ENCODE peak calls at places on chromosomes 13 and 19, in four cellular contexts. One of them, this sample, is unnamed.

GRCh38 chr19:14576363-14576762 is 4.5 kb upstream of the NDUFB7 start:
- DNase-seq in IMR-90: no peak
- DNase-seq in A549: no peak
- DNase-seq in K562: no peak
- DNase-seq in this sample: no peak

GRCh38 chr13:45792827-45793303 is 58.7 kb downstream of the SIAH3 start:
- DNase-seq in IMR-90: no peak
- DNase-seq in A549: no peak
- DNase-seq in K562: no peak
- DNase-seq in this sample: no peak

GRCh38 chr13:80408270-80408669 is 67.3 kb upstream of the SPRY2 start:
- DNase-seq in IMR-90: no peak
- DNase-seq in A549: no peak
- DNase-seq in K562: no peak
- DNase-seq in this sample: no peak

GRCh38 chr13:104648291-104648690 is 1582.1 kb upstream of the SLC10A2 start:
- DNase-seq in IMR-90: no peak
- DNase-seq in A549: no peak
- DNase-seq in K562: no peak
- DNase-seq in this sample: no peak

GRCh38 chr19:48510421-48511268 is 990 bp downstream of the LMTK3 start:
- DNase-seq in IMR-90: peak; percentile 39
- DNase-seq in A549: no peak
- DNase-seq in K562: peak; percentile 67
- DNase-seq in this sample: no peak

GRCh38 chr13:111115841-111116500 is 861 bp downstream of the ARHGEF7 start:
- DNase-seq in IMR-90: peak; percentile 87
- DNase-seq in A549: no peak
- DNase-seq in K562: no peak
- DNase-seq in this sample: peak; percentile 12

GRCh38 chr19:33734913-33735312 is 61.8 kb upstream of the KCTD15 start:
- DNase-seq in IMR-90: no peak
- DNase-seq in A549: no peak
- DNase-seq in K562: no peak
- DNase-seq in this sample: no peak

GRCh38 chr13:90968510-90968909 is 379.0 kb upstream of the MIR17HG start:
- DNase-seq in IMR-90: no peak
- DNase-seq in A549: peak; percentile 33
- DNase-seq in K562: no peak
- DNase-seq in this sample: peak; percentile 2

GRCh38 chr19:54481326-54481930 is 8.3 kb upstream of the CDC42EP5 start:
- DNase-seq in IMR-90: peak; percentile 33
- DNase-seq in A549: no peak
- DNase-seq in K562: peak; percentile 51
- DNase-seq in this sample: peak; percentile 49

GRCh38 chr13:21137696-21138095 is 38.7 kb downstream of the SKA3 start:
- DNase-seq in IMR-90: peak; percentile 49
- DNase-seq in A549: no peak
- DNase-seq in K562: no peak
- DNase-seq in this sample: peak; percentile 20

GRCh38 chr13:40318366-40318765 is 348.1 kb downstream of the FOXO1 start:
- DNase-seq in IMR-90: no peak
- DNase-seq in A549: no peak
- DNase-seq in K562: no peak
- DNase-seq in this sample: no peak

GRCh38 chr19:54552913-54553310 is 20.7 kb upstream of the LILRA2 start:
- DNase-seq in IMR-90: no peak
- DNase-seq in A549: no peak
- DNase-seq in K562: no peak
- DNase-seq in this sample: no peak

GRCh38 chr19:36266375-36266961 is 51.6 kb downstream of the ZNF146 start:
- DNase-seq in IMR-90: no peak
- DNase-seq in A549: no peak
- DNase-seq in K562: peak; percentile 88
- DNase-seq in this sample: no peak

GRCh38 chr19:18469245-18470107 is 31.5 kb upstream of the ISYNA1 start:
- DNase-seq in IMR-90: peak; percentile 66
- DNase-seq in A549: peak; percentile 48
- DNase-seq in K562: peak; percentile 80
- DNase-seq in this sample: peak; percentile 85

GRCh38 chr19:49930483-49931011 is 1.2 kb upstream of the NUP62 start:
- DNase-seq in IMR-90: no peak
- DNase-seq in A549: no peak
- DNase-seq in K562: peak; percentile 80
- DNase-seq in this sample: no peak

GRCh38 chr19:35742121-35742724 is at the start of gene IGFLR1:
- DNase-seq in IMR-90: no peak
- DNase-seq in A549: no peak
- DNase-seq in K562: no peak
- DNase-seq in this sample: no peak

GRCh38 chr13:113097651-113098050 is 7.9 kb upstream of the F7 start:
- DNase-seq in IMR-90: no peak
- DNase-seq in A549: no peak
- DNase-seq in K562: no peak
- DNase-seq in this sample: no peak

GRCh38 chr13:112200200-112200599 is 133.3 kb downstream of the SOX1 start:
- DNase-seq in IMR-90: no peak
- DNase-seq in A549: no peak
- DNase-seq in K562: no peak
- DNase-seq in this sample: no peak

GRCh38 chr19:29562299-29563297 is 36.8 kb downstream of the VSTM2B start:
- DNase-seq in IMR-90: no peak
- DNase-seq in A549: no peak
- DNase-seq in K562: no peak
- DNase-seq in this sample: no peak

GRCh38 chr13:99556867-99557443 is 55.7 kb downstream of the TM9SF2 start:
- DNase-seq in IMR-90: no peak
- DNase-seq in A549: no peak
- DNase-seq in K562: no peak
- DNase-seq in this sample: no peak

GRCh38 chr19:56547535-56547934 is 8.8 kb downstream of the ZFP28 start:
- DNase-seq in IMR-90: no peak
- DNase-seq in A549: no peak
- DNase-seq in K562: peak; percentile 35
- DNase-seq in this sample: no peak

GRCh38 chr13:48478401-48478800 is 54.5 kb downstream of the RCBTB2 start:
- DNase-seq in IMR-90: peak; percentile 47
- DNase-seq in A549: no peak
- DNase-seq in K562: no peak
- DNase-seq in this sample: no peak

GRCh38 chr19:14003279-14004051 is 2.7 kb downstream of the RFX1 start:
- DNase-seq in IMR-90: no peak
- DNase-seq in A549: no peak
- DNase-seq in K562: no peak
- DNase-seq in this sample: no peak

GRCh38 chr13:50129923-50130685 is 114.9 kb downstream of the KCNRG start:
- DNase-seq in IMR-90: no peak
- DNase-seq in A549: peak; percentile 6
- DNase-seq in K562: no peak
- DNase-seq in this sample: no peak

GRCh38 chr13:51453308-51453958 is 597 bp upstream of the INTS6 start:
- DNase-seq in IMR-90: no peak
- DNase-seq in A549: peak; percentile 41
- DNase-seq in K562: peak; percentile 62
- DNase-seq in this sample: peak; percentile 90

GRCh38 chr19:53102186-53102585 is 1.0 kb downstream of the ZNF160 start:
- DNase-seq in IMR-90: no peak
- DNase-seq in A549: no peak
- DNase-seq in K562: peak; percentile 15
- DNase-seq in this sample: no peak

GRCh38 chr13:88068975-88069374 is 397.8 kb downstream of the SLITRK5 start:
- DNase-seq in IMR-90: no peak
- DNase-seq in A549: no peak
- DNase-seq in K562: no peak
- DNase-seq in this sample: peak; percentile 20

GRCh38 chr13:52868190-52868589 is 19.8 kb upstream of the PCDH8 start:
- DNase-seq in IMR-90: no peak
- DNase-seq in A549: no peak
- DNase-seq in K562: no peak
- DNase-seq in this sample: no peak

DNA sequence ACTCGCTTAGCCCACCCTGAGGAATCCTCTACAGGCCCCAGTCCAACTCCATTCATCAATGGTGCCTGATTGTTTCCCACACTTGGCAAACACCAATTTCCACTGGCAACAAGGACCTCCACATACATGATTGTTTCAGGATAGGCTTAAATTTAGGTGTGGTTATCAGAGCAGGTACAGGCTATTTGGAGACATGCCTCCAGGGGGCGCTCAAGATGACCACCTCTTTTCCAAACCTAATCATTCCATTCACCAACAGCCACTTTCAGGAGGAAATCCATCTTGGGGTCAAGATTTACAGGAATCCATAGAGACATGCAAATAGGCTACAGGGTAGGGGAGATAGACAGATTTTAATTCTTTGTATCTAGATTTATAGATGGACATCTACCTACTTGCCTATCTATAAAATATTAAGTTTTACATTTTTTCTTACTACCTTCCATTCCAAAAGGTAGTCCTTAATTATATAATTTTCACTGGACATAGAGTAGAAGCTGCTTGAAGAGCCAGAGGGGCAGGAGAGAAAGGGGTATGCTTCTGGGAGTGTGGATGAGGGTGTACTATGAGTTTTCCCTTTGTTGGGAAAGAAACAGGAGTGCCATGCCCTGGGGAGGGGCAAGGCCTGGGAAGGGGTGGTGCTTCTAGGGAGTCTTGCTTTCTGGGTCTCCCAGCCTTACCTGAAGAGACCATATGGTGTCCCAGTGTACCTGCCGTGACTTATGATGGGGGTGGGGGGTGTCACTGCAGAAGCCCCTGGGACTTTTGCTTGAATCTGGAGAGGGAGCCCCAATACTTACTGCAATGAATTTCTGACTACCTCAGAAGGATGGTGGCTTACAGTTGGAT is 14.1 kb upstream of the PCDH8 start:
- DNase-seq in IMR-90: no peak
- DNase-seq in A549: peak; percentile 23
- DNase-seq in K562: peak; percentile 59
- DNase-seq in this sample: peak; percentile 5
- TF ChIP-seq MAZ in IMR-90: no peak
- TF ChIP-seq MAZ in A549: no peak
- TF ChIP-seq MAZ in K562: no peak
- TF ChIP-seq MAZ in this sample: no peak

DNA sequence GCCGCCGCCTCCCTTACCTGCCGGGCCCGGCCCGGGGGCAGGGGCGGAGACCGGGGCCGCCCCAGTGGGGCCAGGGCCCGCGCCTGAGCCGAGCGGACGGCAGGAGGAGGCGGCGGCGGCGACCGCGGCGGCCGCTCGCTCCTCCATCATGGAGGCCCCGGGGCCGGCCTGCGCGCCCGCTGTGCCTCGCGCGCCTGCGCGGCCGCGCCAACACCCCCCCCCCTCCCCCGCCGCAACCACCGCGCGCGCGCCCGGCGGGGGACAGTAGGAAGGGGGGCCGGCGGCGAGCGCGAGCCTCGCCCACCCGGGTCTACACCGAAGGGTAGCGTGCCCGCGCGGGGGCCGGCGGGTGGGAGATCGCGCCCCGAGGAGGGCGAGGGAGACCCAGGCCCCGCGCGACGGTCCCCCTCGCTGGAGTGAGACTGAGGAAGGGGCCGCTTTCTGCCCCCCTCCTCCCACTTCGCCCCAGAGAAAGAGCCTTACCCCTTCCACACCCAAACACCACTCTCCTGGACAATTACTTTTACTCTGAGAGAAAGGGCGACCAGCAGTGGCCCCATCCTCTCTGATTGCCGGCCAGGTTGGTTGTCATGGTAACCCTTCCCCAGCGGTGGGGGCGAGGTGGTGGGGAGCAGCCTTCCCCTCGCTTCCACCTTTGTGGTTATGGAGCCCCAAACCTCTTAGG is at the start of gene STRN4:
- DNase-seq in IMR-90: no peak
- DNase-seq in A549: peak; percentile 94
- DNase-seq in K562: peak; percentile 93
- DNase-seq in this sample: no peak
- TF ChIP-seq MAZ in IMR-90: peak; percentile 69
- TF ChIP-seq MAZ in A549: peak; percentile 94
- TF ChIP-seq MAZ in K562: peak; percentile 66
- TF ChIP-seq MAZ in this sample: peak; percentile 52

GRCh38 chr13:106530209-106530906 is 5.1 kb downstream of the EFNB2 start:
- DNase-seq in IMR-90: no peak
- DNase-seq in A549: no peak
- DNase-seq in K562: no peak
- DNase-seq in this sample: no peak
- TF ChIP-seq MAZ in IMR-90: no peak
- TF ChIP-seq MAZ in A549: no peak
- TF ChIP-seq MAZ in K562: no peak
- TF ChIP-seq MAZ in this sample: no peak

DNA sequence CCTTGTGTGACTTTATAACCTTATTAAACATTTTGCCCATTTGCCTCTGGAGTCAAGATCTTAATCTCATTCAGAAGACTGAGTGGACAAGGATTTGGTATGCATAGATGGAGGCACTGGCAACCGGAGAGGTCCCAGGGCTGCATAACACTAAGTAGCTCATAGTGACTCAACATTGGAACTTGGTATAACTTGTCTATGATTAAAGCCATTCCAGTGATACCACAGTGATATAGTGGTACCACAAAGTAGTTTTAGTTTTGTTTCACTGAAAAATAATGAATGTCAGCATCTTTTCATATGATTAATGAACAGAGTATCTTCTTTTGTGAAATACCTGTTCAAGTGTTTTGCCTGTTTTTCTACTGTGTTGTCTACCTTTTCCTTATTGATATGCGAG is 26.4 kb downstream of the CDK8 start:
- DNase-seq in IMR-90: peak; percentile 70
- DNase-seq in A549: no peak
- DNase-seq in K562: no peak
- DNase-seq in this sample: no peak
- TF ChIP-seq MAZ in IMR-90: no peak
- TF ChIP-seq MAZ in A549: no peak
- TF ChIP-seq MAZ in K562: no peak
- TF ChIP-seq MAZ in this sample: no peak

GRCh38 chr19:1205114-1206062 is at the start of gene STK11:
- DNase-seq in IMR-90: peak; percentile 94
- DNase-seq in A549: peak; percentile 94
- DNase-seq in K562: peak; percentile 99
- DNase-seq in this sample: peak; percentile 91
- TF ChIP-seq MAZ in IMR-90: peak; percentile 50
- TF ChIP-seq MAZ in A549: no peak
- TF ChIP-seq MAZ in K562: peak; percentile 71
- TF ChIP-seq MAZ in this sample: peak; percentile 76

This sample was measured in HepG2.